ENCODE peak calls at places on chromosomes 11 and 22, in eight cellular contexts. One of them, this sample, is unnamed.

GRCh38 chr11:13462928-13463778 is at the start of gene BTBD10:
- DNase-seq in IMR-90: peak; percentile 93
- DNase-seq in GM12878: peak; percentile 89
- DNase-seq in A549: peak; percentile 95
- DNase-seq in testis: peak; percentile 96
- DNase-seq in tibial nerve: peak; percentile 84
- DNase-seq in adrenal gland: peak; percentile 92
- DNase-seq in Peyer's patch: peak; percentile 97
- DNase-seq in this sample: peak; percentile 95

GRCh38 chr22:41827671-41828070 is 5.2 kb upstream of the SREBF2 start:
- DNase-seq in adrenal gland: no peak
- DNase-seq in A549: no peak
- DNase-seq in tibial nerve: no peak
- DNase-seq in IMR-90: no peak
- DNase-seq in GM12878: no peak
- DNase-seq in testis: no peak
- DNase-seq in Peyer's patch: no peak
- DNase-seq in this sample: no peak

GRCh38 chr11:65573391-65574146 is 1.2 kb downstream of the FAM89B start:
- DNase-seq in A549: no peak
- DNase-seq in GM12878: no peak
- DNase-seq in testis: no peak
- DNase-seq in adrenal gland: peak; percentile 58
- DNase-seq in Peyer's patch: no peak
- DNase-seq in tibial nerve: no peak
- DNase-seq in IMR-90: no peak
- DNase-seq in this sample: peak; percentile 59

GRCh38 chr11:69044111-69045013 is 4.4 kb upstream of the TPCN2 start:
- DNase-seq in GM12878: no peak
- DNase-seq in Peyer's patch: peak; percentile 82
- DNase-seq in adrenal gland: peak; percentile 80
- DNase-seq in tibial nerve: peak; percentile 61
- DNase-seq in IMR-90: peak; percentile 72
- DNase-seq in A549: peak; percentile 84
- DNase-seq in testis: peak; percentile 81
- DNase-seq in this sample: peak; percentile 69

GRCh38 chr22:48343461-48343860 is 1484.2 kb downstream of the BRD1 start:
- DNase-seq in IMR-90: no peak
- DNase-seq in A549: no peak
- DNase-seq in adrenal gland: no peak
- DNase-seq in tibial nerve: no peak
- DNase-seq in GM12878: no peak
- DNase-seq in Peyer's patch: no peak
- DNase-seq in testis: no peak
- DNase-seq in this sample: no peak

GRCh38 chr11:83454674-83455073 is 168.5 kb upstream of the CCDC90B start:
- DNase-seq in Peyer's patch: no peak
- DNase-seq in GM12878: no peak
- DNase-seq in testis: no peak
- DNase-seq in IMR-90: no peak
- DNase-seq in adrenal gland: no peak
- DNase-seq in tibial nerve: no peak
- DNase-seq in A549: no peak
- DNase-seq in this sample: no peak

GRCh38 chr11:21343204-21343603 is 673.8 kb downstream of the NELL1 start:
- DNase-seq in IMR-90: no peak
- DNase-seq in GM12878: no peak
- DNase-seq in Peyer's patch: no peak
- DNase-seq in adrenal gland: no peak
- DNase-seq in testis: no peak
- DNase-seq in A549: no peak
- DNase-seq in tibial nerve: no peak
- DNase-seq in this sample: no peak

GRCh38 chr22:27719535-27720227 is 81.9 kb downstream of the MN1 start:
- DNase-seq in GM12878: no peak
- DNase-seq in tibial nerve: no peak
- DNase-seq in A549: peak; percentile 69
- DNase-seq in Peyer's patch: no peak
- DNase-seq in IMR-90: peak; percentile 16
- DNase-seq in adrenal gland: peak; percentile 29
- DNase-seq in testis: peak; percentile 62
- DNase-seq in this sample: no peak

GRCh38 chr11:70423523-70424505 is 25.5 kb downstream of the CTTN start:
- DNase-seq in Peyer's patch: no peak
- DNase-seq in adrenal gland: peak; percentile 52
- DNase-seq in testis: no peak
- DNase-seq in IMR-90: peak; percentile 91
- DNase-seq in tibial nerve: no peak
- DNase-seq in A549: peak; percentile 20
- DNase-seq in GM12878: peak; percentile 44
- DNase-seq in this sample: no peak

GRCh38 chr22:17907731-17908051 is 116.7 kb downstream of the MICAL3 start:
- DNase-seq in testis: no peak
- DNase-seq in Peyer's patch: no peak
- DNase-seq in tibial nerve: no peak
- DNase-seq in A549: no peak
- DNase-seq in adrenal gland: no peak
- DNase-seq in GM12878: no peak
- DNase-seq in IMR-90: no peak
- DNase-seq in this sample: no peak

GRCh38 chr11:117202386-117203068 is 3.4 kb downstream of the TAGLN start:
- DNase-seq in tibial nerve: no peak
- DNase-seq in IMR-90: no peak
- DNase-seq in testis: no peak
- DNase-seq in GM12878: no peak
- DNase-seq in adrenal gland: no peak
- DNase-seq in Peyer's patch: no peak
- DNase-seq in A549: no peak
- DNase-seq in this sample: no peak

GRCh38 chr11:114178656-114179055 is 117.5 kb upstream of the NNMT start:
- DNase-seq in A549: no peak
- DNase-seq in testis: no peak
- DNase-seq in Peyer's patch: no peak
- DNase-seq in GM12878: no peak
- DNase-seq in adrenal gland: no peak
- DNase-seq in IMR-90: no peak
- DNase-seq in tibial nerve: no peak
- DNase-seq in this sample: no peak

GRCh38 chr11:114181752-114182151 is 114.4 kb upstream of the NNMT start:
- DNase-seq in testis: no peak
- DNase-seq in GM12878: no peak
- DNase-seq in A549: no peak
- DNase-seq in adrenal gland: no peak
- DNase-seq in IMR-90: no peak
- DNase-seq in tibial nerve: no peak
- DNase-seq in Peyer's patch: no peak
- DNase-seq in this sample: peak; percentile 51

GRCh38 chr11:114181195-114181594 is 115.0 kb upstream of the NNMT start:
- DNase-seq in GM12878: no peak
- DNase-seq in testis: no peak
- DNase-seq in Peyer's patch: no peak
- DNase-seq in IMR-90: no peak
- DNase-seq in A549: no peak
- DNase-seq in tibial nerve: no peak
- DNase-seq in adrenal gland: no peak
- DNase-seq in this sample: no peak

GRCh38 chr11:114180301-114181055 is 115.7 kb upstream of the NNMT start:
- DNase-seq in GM12878: no peak
- DNase-seq in IMR-90: no peak
- DNase-seq in tibial nerve: no peak
- DNase-seq in testis: peak; percentile 73
- DNase-seq in Peyer's patch: peak; percentile 85
- DNase-seq in A549: peak; percentile 15
- DNase-seq in adrenal gland: no peak
- DNase-seq in this sample: peak; percentile 62

DNA sequence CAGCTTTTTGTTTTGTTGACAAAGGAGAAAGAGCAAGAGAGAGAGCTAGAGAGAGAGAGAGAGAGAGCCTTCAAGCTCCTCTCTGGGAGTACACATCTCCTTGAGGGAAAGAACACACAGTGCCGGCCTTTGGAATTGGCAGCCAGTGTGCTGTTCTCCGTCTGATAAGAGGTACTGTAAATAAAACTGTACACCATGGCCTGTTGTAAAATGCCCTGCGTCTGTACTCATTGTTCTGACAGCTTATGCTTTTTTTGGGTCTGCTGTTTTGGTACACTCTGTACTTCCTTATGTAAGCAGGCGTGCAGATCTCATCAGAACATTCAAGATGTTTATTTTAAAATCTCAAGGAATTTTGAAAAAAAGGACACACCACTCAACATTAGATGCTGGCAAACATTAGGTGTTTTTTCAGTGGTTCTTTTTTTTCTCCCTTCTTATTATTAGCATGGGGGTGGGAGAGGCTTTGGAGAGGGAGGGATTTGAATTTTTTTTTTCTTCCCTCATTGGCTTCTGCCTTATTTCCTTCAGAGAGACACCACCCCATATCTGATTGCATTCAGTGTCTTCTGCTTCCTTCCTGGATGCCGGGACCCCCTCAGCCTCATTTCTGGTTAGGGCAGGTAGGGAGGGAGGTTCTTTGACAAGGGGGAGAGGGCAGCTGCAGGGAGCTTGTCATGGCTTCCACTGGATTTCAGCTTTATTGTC is 116.8 kb upstream of the NNMT start:
- DNase-seq in GM12878: no peak
- DNase-seq in tibial nerve: peak; percentile 85
- DNase-seq in Peyer's patch: peak; percentile 94
- DNase-seq in testis: peak; percentile 93
- DNase-seq in A549: peak; percentile 5
- DNase-seq in IMR-90: no peak
- DNase-seq in adrenal gland: peak; percentile 93
- DNase-seq in this sample: peak; percentile 96
- TF ChIP-seq POLR2A in GM12878: no peak
- TF ChIP-seq POLR2A in tibial nerve: peak; percentile 59
- TF ChIP-seq POLR2A in Peyer's patch: peak; percentile 53
- TF ChIP-seq POLR2A in testis: no peak
- TF ChIP-seq POLR2A in A549: no peak
- TF ChIP-seq POLR2A in IMR-90: no peak
- TF ChIP-seq POLR2A in adrenal gland: no peak
- TF ChIP-seq POLR2A in this sample: peak; percentile 65

GRCh38 chr22:32411829-32412592 is at the start of gene RTCB:
- DNase-seq in GM12878: peak; percentile 80
- DNase-seq in IMR-90: peak; percentile 93
- DNase-seq in tibial nerve: peak; percentile 85
- DNase-seq in A549: peak; percentile 89
- DNase-seq in adrenal gland: peak; percentile 85
- DNase-seq in testis: peak; percentile 93
- DNase-seq in Peyer's patch: peak; percentile 96
- DNase-seq in this sample: peak; percentile 89
- H3K27ac ChIP-seq in GM12878: peak within 1 kb of the TSS; percentile 85
- H3K27ac ChIP-seq in IMR-90: peak within 1 kb of the TSS; percentile 57
- H3K27ac ChIP-seq in tibial nerve: no peak within 1 kb of the TSS
- H3K27ac ChIP-seq in A549: peak within 1 kb of the TSS; percentile 86
- H3K27ac ChIP-seq in adrenal gland: peak within 1 kb of the TSS; percentile 84
- H3K27ac ChIP-seq in testis: peak within 1 kb of the TSS; percentile 2
- H3K27ac ChIP-seq in Peyer's patch: peak within 1 kb of the TSS; percentile 77
- H3K27ac ChIP-seq in this sample: peak within 1 kb of the TSS; percentile 61

GRCh38 chr11:92296138-92296515 is 71.5 kb downstream of the FAT3 start:
- DNase-seq in Peyer's patch: no peak
- DNase-seq in tibial nerve: no peak
- DNase-seq in GM12878: no peak
- DNase-seq in adrenal gland: no peak
- DNase-seq in testis: no peak
- DNase-seq in A549: peak; percentile 24
- DNase-seq in IMR-90: peak; percentile 45
- DNase-seq in this sample: no peak
- TF ChIP-seq POLR2A in Peyer's patch: no peak
- TF ChIP-seq POLR2A in tibial nerve: no peak
- TF ChIP-seq POLR2A in GM12878: no peak
- TF ChIP-seq POLR2A in adrenal gland: no peak
- TF ChIP-seq POLR2A in testis: no peak
- TF ChIP-seq POLR2A in A549: no peak
- TF ChIP-seq POLR2A in IMR-90: no peak
- TF ChIP-seq POLR2A in this sample: no peak

DNA sequence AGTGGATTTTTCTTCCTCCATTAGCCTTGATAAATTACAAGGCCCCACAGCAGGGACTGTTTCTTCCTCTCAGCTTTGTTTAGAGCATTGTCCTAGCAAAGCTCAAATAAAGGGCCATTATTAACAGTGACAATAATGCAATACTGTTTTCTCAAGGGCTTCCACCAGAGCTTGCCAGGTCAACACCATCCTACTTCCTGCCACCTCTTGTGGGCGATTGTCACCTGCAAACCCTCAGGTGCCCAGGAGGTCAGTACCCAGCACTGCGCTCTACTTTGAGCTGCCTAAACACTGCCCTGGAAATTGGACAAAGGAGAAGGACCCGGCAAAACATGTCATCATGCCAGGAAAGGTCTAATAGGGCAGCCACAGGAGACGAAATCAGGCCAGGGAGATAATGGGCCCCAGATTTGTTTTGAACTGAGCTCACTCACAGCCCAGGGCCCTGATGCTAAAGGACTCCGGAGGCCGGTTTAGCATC is 95.2 kb downstream of the ABTB2 start:
- DNase-seq in A549: no peak
- DNase-seq in adrenal gland: no peak
- DNase-seq in Peyer's patch: no peak
- DNase-seq in tibial nerve: no peak
- DNase-seq in GM12878: no peak
- DNase-seq in IMR-90: no peak
- DNase-seq in testis: peak; percentile 17
- DNase-seq in this sample: no peak
- H3K27ac ChIP-seq in A549: peak overlapping the region; percentile 80
- H3K27ac ChIP-seq in adrenal gland: no peak overlapping the region
- H3K27ac ChIP-seq in Peyer's patch: no peak overlapping the region
- H3K27ac ChIP-seq in tibial nerve: no peak overlapping the region
- H3K27ac ChIP-seq in GM12878: no peak overlapping the region
- H3K27ac ChIP-seq in IMR-90: no peak overlapping the region
- H3K27ac ChIP-seq in testis: no peak overlapping the region
- H3K27ac ChIP-seq in this sample: no peak overlapping the region

DNA sequence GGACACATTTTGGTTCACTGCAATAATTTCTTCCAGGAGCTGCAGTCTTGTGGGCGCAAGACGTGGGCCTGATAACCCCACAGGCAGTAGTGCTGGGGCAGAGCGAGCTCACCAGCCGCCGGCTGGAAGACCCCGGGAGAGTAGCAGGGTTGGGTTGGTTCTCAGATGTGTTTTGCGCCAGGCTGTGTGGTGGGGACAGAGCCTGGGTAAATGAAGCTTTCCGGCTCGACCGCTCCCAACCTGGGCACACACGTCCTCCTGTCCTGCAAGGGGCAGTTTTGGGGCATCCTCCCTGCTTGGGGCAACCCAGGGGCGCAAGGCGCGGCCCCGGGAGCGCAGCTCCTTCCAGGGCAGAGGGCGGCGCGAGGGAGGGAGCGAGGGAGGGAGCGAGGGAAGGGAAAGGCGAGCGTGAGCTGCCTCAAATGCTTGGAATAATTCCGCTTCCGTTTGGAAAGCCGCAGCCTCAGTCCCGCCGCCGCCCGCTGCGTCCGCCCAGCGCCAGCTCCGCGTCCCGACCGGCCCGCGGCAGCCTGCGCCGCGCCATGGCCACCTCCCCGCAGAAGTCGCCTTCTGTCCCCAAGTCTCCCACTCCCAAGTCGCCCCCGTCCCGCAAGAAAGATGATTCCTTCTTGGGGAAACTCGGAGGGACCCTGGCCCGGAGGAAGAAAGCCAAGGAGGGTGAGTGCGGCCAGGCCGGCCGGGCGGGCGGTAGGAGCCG is at the start of gene PARVA:
- DNase-seq in GM12878: no peak
- DNase-seq in adrenal gland: peak; percentile 73
- DNase-seq in Peyer's patch: peak; percentile 63
- DNase-seq in tibial nerve: peak; percentile 36
- DNase-seq in IMR-90: peak; percentile 81
- DNase-seq in testis: peak; percentile 55
- DNase-seq in A549: peak; percentile 78
- DNase-seq in this sample: peak; percentile 76
- TF ChIP-seq POLR2A in GM12878: no peak
- TF ChIP-seq POLR2A in adrenal gland: no peak
- TF ChIP-seq POLR2A in Peyer's patch: peak; percentile 46
- TF ChIP-seq POLR2A in tibial nerve: no peak
- TF ChIP-seq POLR2A in IMR-90: peak; percentile 86
- TF ChIP-seq POLR2A in testis: no peak
- TF ChIP-seq POLR2A in A549: peak; percentile 60
- TF ChIP-seq POLR2A in this sample: no peak

GRCh38 chr11:20050551-20051333 is 109.5 kb downstream of the DBX1 start:
- DNase-seq in A549: no peak
- DNase-seq in GM12878: no peak
- DNase-seq in IMR-90: no peak
- DNase-seq in Peyer's patch: no peak
- DNase-seq in tibial nerve: no peak
- DNase-seq in testis: no peak
- DNase-seq in adrenal gland: no peak
- DNase-seq in this sample: no peak
- H3K27ac ChIP-seq in A549: peak overlapping the region; percentile 31
- H3K27ac ChIP-seq in GM12878: no peak overlapping the region
- H3K27ac ChIP-seq in IMR-90: no peak overlapping the region
- H3K27ac ChIP-seq in Peyer's patch: no peak overlapping the region
- H3K27ac ChIP-seq in tibial nerve: no peak overlapping the region
- H3K27ac ChIP-seq in testis: no peak overlapping the region
- H3K27ac ChIP-seq in adrenal gland: no peak overlapping the region
- H3K27ac ChIP-seq in this sample: peak overlapping the region; percentile 78

This sample was measured in uterus.